ENCODE peak calls at places on chromosomes 16 and 17, in six cellular contexts. U is lung; C is stimulated activated CD4-positive, alpha-beta T cell treated with anti-CD3 and anti-CD28 coated beads, TNF-alpha, amount 100 ng/mL, for 24 hours; X is testis; Z is HCT116; J is activated gamma-delta T cell treated with Interleukin-2 at 50 U/mL for 16 hours. H is an unnamed sample.

GRCh38 chr16:10979717-10980601 is 35.6 kb downstream of the CLEC16A start:
- DNase-seq in U (peak), C (no peak), X (peak), Z (no peak), J (no peak), H (no peak)

GRCh38 chr17:4506180-4506814 is 7.6 kb downstream of the SPNS2 start:
- DNase-seq in U (no peak), C (no peak), X (no peak), Z (no peak), J (no peak), H (no peak)

GRCh38 chr17:65170839-65171238 is 33.7 kb downstream of the RGS9 start:
- DNase-seq in U (peak), C (no peak), X (no peak), Z (no peak), J (no peak), H (no peak)

GRCh38 chr17:41914358-41914766 is 4.4 kb downstream of the ACLY start:
- DNase-seq in U (no peak), C (no peak), X (peak), Z (no peak), J (no peak), H (no peak)

GRCh38 chr16:31373235-31373634 is 18.3 kb downstream of the ITGAX start:
- DNase-seq in U (no peak), C (no peak), X (no peak), Z (no peak), J (no peak), H (no peak)

GRCh38 chr17:77322534-77323412 is 182.0 kb downstream of the SEC14L1 start:
- DNase-seq in U (peak), C (no peak), X (peak), Z (peak), J (peak), H (no peak)

GRCh38 chr17:12545877-12546513 is 119.7 kb upstream of the MYOCD start:
- DNase-seq in U (no peak), C (no peak), X (peak), Z (peak), J (no peak), H (no peak)

GRCh38 chr16:54194008-54194731 is 92.4 kb downstream of the IRX3 start:
- DNase-seq in U (peak), C (no peak), X (peak), Z (no peak), J (no peak), H (no peak)

GRCh38 chr17:73349138-73349537 is 37.3 kb upstream of the CDC42EP4 start:
- DNase-seq in U (no peak), C (no peak), X (peak), Z (no peak), J (no peak), H (no peak)

GRCh38 chr17:44548714-44549230 is 8.5 kb upstream of the FZD2 start:
- DNase-seq in U (no peak), C (no peak), X (no peak), Z (no peak), J (no peak), H (no peak)

GRCh38 chr16:87146676-87147075 is 170.5 kb downstream of the C16orf95 start:
- DNase-seq in U (no peak), C (no peak), X (no peak), Z (no peak), J (no peak), H (no peak)

GRCh38 chr16:89584768-89585549 is 9.4 kb downstream of the CPNE7 start:
- DNase-seq in U (no peak), C (no peak), X (no peak), Z (no peak), J (no peak), H (no peak)

GRCh38 chr17:79036609-79037008 is 12.6 kb downstream of the C1QTNF1 start:
- DNase-seq in U (no peak), C (no peak), X (no peak), Z (no peak), J (no peak), H (no peak)

GRCh38 chr16:73572135-73572534 is 524.2 kb upstream of the ZFHX3 start:
- DNase-seq in U (peak), C (no peak), X (no peak), Z (no peak), J (no peak), H (no peak)

GRCh38 chr16:56961851-56962281 is at the start of gene CETP:
- DNase-seq in U (no peak), C (no peak), X (no peak), Z (no peak), J (no peak), H (no peak)

GRCh38 chr17:58341861-58342475 is 10.0 kb downstream of the SUPT4H1 start:
- DNase-seq in U (no peak), C (no peak), X (no peak), Z (no peak), J (no peak), H (no peak)

GRCh38 chr17:5019475-5019956 is 15.7 kb downstream of the SLC52A1 start:
- DNase-seq in U (no peak), C (no peak), X (no peak), Z (no peak), J (peak), H (peak)

GRCh38 chr16:17470871-17471744 is at the start of gene XYLT1:
- DNase-seq in U (peak), C (no peak), X (peak), Z (no peak), J (peak), H (peak)